ENCODE peak calls at places on chromosomes 1 and 21, in four cellular contexts. M, K, N and B are unnamed samples.

GRCh38 chr1:185293967-185294542 is 23.0 kb downstream of the IVNS1ABP start:
- ATAC-seq in M (no peak), K (no peak), N (no peak), B (no peak)

GRCh38 chr1:244778356-244778755 is 57.1 kb upstream of the COX20 start:
- ATAC-seq in M (no peak), K (no peak), N (no peak), B (no peak)

GRCh38 chr1:15246960-15247614 is at the start of gene FHAD1:
- ATAC-seq in M (no peak), K (peak; percentile 63), N (peak; percentile 55), B (peak; percentile 34)

GRCh38 chr1:172585861-172586260 is 52.9 kb downstream of the SUCO start:
- ATAC-seq in M (no peak), K (no peak), N (no peak), B (no peak)

GRCh38 chr1:66357478-66358197 is 176.3 kb upstream of the SGIP1 start:
- ATAC-seq in M (no peak), K (no peak), N (peak; percentile 58), B (no peak)

GRCh38 chr1:38997034-38997900 is 6.2 kb downstream of the AKIRIN1 start:
- ATAC-seq in M (no peak), K (no peak), N (no peak), B (no peak)

GRCh38 chr1:37255111-37255795 is 219.1 kb upstream of the ZC3H12A start:
- ATAC-seq in M (no peak), K (peak; percentile 57), N (no peak), B (no peak)

GRCh38 chr1:68199603-68200002 is 32.7 kb downstream of the WLS start:
- ATAC-seq in M (no peak), K (no peak), N (no peak), B (no peak)

GRCh38 chr1:44617703-44618029 is 56.6 kb downstream of the TMEM53 start:
- ATAC-seq in M (no peak), K (no peak), N (no peak), B (no peak)

GRCh38 chr1:226210571-226211176 is 12.8 kb upstream of the MIXL1 start:
- ATAC-seq in M (no peak), K (no peak), N (no peak), B (no peak)

GRCh38 chr1:225378880-225379279 is 49.0 kb downstream of the LBR start:
- ATAC-seq in M (peak; percentile 15), K (peak; percentile 69), N (no peak), B (no peak)

GRCh38 chr1:93899543-93900207 is 9.6 kb downstream of the GCLM start:
- ATAC-seq in M (no peak), K (no peak), N (no peak), B (no peak)

GRCh38 chr1:77829851-77830250 is 50.4 kb downstream of the MIGA1 start:
- ATAC-seq in M (no peak), K (no peak), N (no peak), B (no peak)

GRCh38 chr21:29164330-29164942 is 34.0 kb downstream of the MAP3K7CL start:
- ATAC-seq in M (peak; percentile 54), K (peak; percentile 82), N (peak; percentile 77), B (peak; percentile 68)

GRCh38 chr1:192601145-192602048 is 25.8 kb downstream of the RGS1 start:
- ATAC-seq in M (no peak), K (no peak), N (no peak), B (no peak)

GRCh38 chr1:221203224-221204054 is 324.2 kb downstream of the HLX start:
- ATAC-seq in M (peak; percentile 44), K (peak; percentile 69), N (peak; percentile 98), B (peak; percentile 62)

GRCh38 chr21:43301424-43302355 is 125.2 kb downstream of the SIK1 start:
- ATAC-seq in M (no peak), K (no peak), N (no peak), B (no peak)

GRCh38 chr1:1623181-1623630 is 7.9 kb downstream of the MIB2 start:
- ATAC-seq in M (no peak), K (no peak), N (no peak), B (no peak)

GRCh38 chr1:226609836-226610455 is 61.4 kb downstream of the STUM start:
- ATAC-seq in M (peak; percentile 5), K (no peak), N (no peak), B (no peak)

GRCh38 chr21:43280949-43281633 is 112.3 kb downstream of the CRYAA start:
- ATAC-seq in M (no peak), K (no peak), N (no peak), B (no peak)

GRCh38 chr1:153881764-153882163 is 41.0 kb downstream of the GATAD2B start:
- ATAC-seq in M (no peak), K (no peak), N (no peak), B (no peak)

GRCh38 chr1:70688580-70688979 is 277.5 kb downstream of the CTH start:
- ATAC-seq in M (no peak), K (no peak), N (no peak), B (no peak)

GRCh38 chr1:39675220-39675619 is 3.3 kb upstream of the NT5C1A start:
- ATAC-seq in M (no peak), K (no peak), N (no peak), B (no peak)

GRCh38 chr1:167499657-167500056 is 18.7 kb downstream of the CD247 start:
- ATAC-seq in M (no peak), K (no peak), N (no peak), B (no peak)

GRCh38 chr1:234230414-234230862 is 142.8 kb upstream of the COA6 start:
- ATAC-seq in M (no peak), K (no peak), N (no peak), B (no peak)

GRCh38 chr1:193540511-193540910 is 354.1 kb upstream of the B3GALT2 start:
- ATAC-seq in M (no peak), K (no peak), N (no peak), B (no peak)

GRCh38 chr1:46550751-46551231 is 656 bp downstream of the KNCN start:
- ATAC-seq in M (no peak), K (no peak), N (no peak), B (no peak)

GRCh38 chr1:160877221-160877620 is 7.8 kb downstream of the ITLN1 start:
- ATAC-seq in M (no peak), K (no peak), N (peak; percentile 47), B (no peak)

GRCh38 chr1:68347415-68347814 is 102.3 kb downstream of the RPE65 start:
- ATAC-seq in M (no peak), K (no peak), N (peak; percentile 54), B (no peak)

GRCh38 chr1:248813546-248813945 is 12.2 kb downstream of the SH3BP5L start:
- ATAC-seq in M (no peak), K (no peak), N (no peak), B (no peak)

GRCh38 chr1:96334236-96334557 is 387.4 kb upstream of the PTBP2 start:
- ATAC-seq in M (no peak), K (no peak), N (no peak), B (no peak)

GRCh38 chr1:19557609-19558051 is 72.3 kb upstream of the CAPZB start:
- ATAC-seq in M (no peak), K (no peak), N (no peak), B (no peak)

GRCh38 chr1:206685256-206685748 is 597 bp downstream of the MAPKAPK2 start:
- ATAC-seq in M (no peak), K (peak; percentile 51), N (peak; percentile 51), B (peak; percentile 65)

GRCh38 chr1:92834617-92835016 is 2.8 kb downstream of the RPL5 start:
- ATAC-seq in M (no peak), K (no peak), N (no peak), B (no peak)

GRCh38 chr1:208844158-208844557 is 600.0 kb upstream of the PLXNA2 start:
- ATAC-seq in M (no peak), K (no peak), N (no peak), B (no peak)

GRCh38 chr1:7478797-7479499 is 292.1 kb upstream of the VAMP3 start:
- ATAC-seq in M (peak; percentile 60), K (no peak), N (peak; percentile 42), B (peak; percentile 80)

GRCh38 chr1:2148691-2149090 is 45.9 kb downstream of the FAAP20 start:
- ATAC-seq in M (peak; percentile 52), K (no peak), N (peak; percentile 70), B (peak; percentile 35)

GRCh38 chr21:41520560-41521442 is 12.8 kb upstream of the TMPRSS2 start:
- ATAC-seq in M (no peak), K (no peak), N (no peak), B (no peak)

GRCh38 chr1:70247768-70248167 is 26.6 kb downstream of the SRSF11 start:
- ATAC-seq in M (no peak), K (no peak), N (no peak), B (no peak)

DNA sequence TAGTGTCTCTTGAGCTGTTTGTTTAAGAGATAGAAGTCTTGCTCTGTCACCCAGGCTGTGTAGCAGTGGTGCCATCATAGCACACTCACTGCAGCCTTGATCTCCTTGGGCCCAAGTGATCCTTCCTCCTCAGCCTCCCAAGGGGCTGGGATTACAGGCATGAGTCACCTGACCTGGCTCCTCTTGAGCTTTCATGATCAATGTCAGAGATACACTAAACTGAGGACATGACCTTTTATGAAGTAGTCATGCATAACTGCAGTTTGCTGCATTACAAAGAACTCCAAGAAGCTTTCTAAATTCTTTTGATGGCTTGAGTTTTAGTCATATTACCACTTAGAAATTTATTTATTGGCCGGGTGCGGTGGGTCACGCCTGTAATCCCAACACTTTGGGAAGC is 77.7 kb downstream of the CC2D1B start:
- ATAC-seq in M (no peak), K (no peak), N (no peak), B (no peak)
- H3K27ac ChIP-seq in M (no peak overlapping the region), K (no peak overlapping the region), N (no peak overlapping the region), B (no peak overlapping the region)

DNA sequence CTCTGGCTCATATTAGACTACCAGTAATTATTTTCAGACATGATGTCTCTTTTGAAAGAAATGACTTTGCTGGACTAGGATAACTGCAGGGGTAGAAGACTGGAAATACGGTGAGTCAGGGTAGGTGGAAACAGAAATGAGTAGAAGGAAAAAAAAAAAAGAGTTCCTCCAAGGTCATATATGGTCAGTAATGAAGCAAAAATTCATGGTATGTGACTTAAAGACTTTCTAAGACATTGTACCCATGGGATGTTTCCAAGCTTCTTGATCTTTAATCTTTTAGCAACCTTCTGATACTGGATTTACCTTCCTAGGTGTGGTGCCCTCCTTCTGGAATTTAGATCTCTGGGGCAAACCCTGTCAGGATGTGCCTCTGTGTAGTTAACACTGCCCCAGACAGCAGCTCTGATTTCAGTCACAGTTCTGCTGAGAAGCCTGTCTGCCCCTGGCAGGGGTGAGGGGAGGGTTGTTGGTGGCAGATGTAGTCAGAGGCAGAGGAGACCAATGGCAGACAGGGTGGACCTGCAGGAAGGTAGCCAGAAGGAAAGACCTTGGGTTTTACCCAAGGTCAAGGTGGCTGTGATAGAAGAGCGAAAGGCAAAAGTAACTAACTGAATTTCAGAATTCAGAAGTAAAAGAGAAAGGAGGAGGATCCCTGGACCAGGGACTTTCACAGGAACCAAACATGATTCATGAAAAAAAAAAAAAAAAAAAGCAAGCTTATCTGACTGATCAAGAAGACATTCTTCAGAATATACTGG is 44.1 kb upstream of the BCL10 start:
- ATAC-seq in M (no peak), K (no peak), N (no peak), B (no peak)
- TF ChIP-seq POLR2A in M (no peak), K (no peak), N (no peak), B (no peak)

DNA sequence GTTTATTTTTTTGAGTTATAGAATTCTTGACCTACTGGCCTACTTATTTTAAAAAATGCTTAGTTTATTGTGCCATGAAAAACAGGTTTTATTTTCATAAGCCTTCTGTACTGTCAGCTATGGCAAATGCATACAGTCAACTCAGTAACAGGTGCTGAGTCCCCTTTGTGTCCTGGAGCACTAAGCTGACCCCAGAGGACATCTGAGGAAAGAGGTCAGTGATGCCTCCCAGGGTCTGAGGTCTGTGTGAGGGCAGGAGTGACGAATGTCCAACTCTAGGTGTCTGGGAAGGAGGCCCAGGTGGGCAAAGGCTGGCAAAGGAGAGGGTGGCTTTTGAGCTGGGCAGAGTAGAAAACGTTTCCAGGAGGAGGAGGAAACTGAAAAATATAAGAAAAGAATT is 7.8 kb upstream of the TMEM201 start:
- ATAC-seq in M (no peak), K (no peak), N (no peak), B (no peak)
- H3K36me3 ChIP-seq in M (peaks cover 41% of the 10 kb centered on the region), K (peaks cover 19% of the 10 kb centered on the region), N (peaks cover 14% of the 10 kb centered on the region), B (no peaks in the 10 kb centered on the region)

GRCh38 chr1:115546846-115547245 is 94.9 kb upstream of the VANGL1 start:
- ATAC-seq in M (no peak), K (no peak), N (no peak), B (no peak)
- H3K27ac ChIP-seq in M (no peak overlapping the region), K (no peak overlapping the region), N (no peak overlapping the region), B (no peak overlapping the region)